ENCODE peak calls at places on chromosomes 7 and 10, in seven cellular contexts. D is IMR-90, N is HCT116, L is GM12878, J is HepG2, S is H1, M is K562. Z is an unnamed sample.

GRCh38 chr10:29081971-29082699 is 206.7 kb upstream of the LYZL1 start:
- DNase-seq in D (no peak), N (no peak), L (no peak), J (no peak), S (no peak), M (no peak), Z (no peak)

GRCh38 chr7:91135703-91136102 is 128.5 kb upstream of the FZD1 start:
- DNase-seq in D (no peak), N (no peak), L (no peak), J (no peak), S (peak), M (no peak), Z (no peak)

GRCh38 chr10:130046591-130046990 is 64.0 kb downstream of the C10orf143 start:
- DNase-seq in D (no peak), N (no peak), L (no peak), J (no peak), S (no peak), M (no peak), Z (no peak)

GRCh38 chr10:122650331-122650730 is 49.3 kb downstream of the C10orf120 start:
- DNase-seq in D (no peak), N (no peak), L (no peak), J (no peak), S (no peak), M (no peak), Z (no peak)

GRCh38 chr10:74047304-74047703 is 49.4 kb downstream of the VCL start:
- DNase-seq in D (peak), N (no peak), L (no peak), J (no peak), S (no peak), M (no peak), Z (no peak)

GRCh38 chr7:47196106-47196630 is 385.7 kb downstream of the TNS3 start:
- DNase-seq in D (no peak), N (no peak), L (no peak), J (no peak), S (no peak), M (no peak), Z (no peak)

GRCh38 chr7:51160990-51161615 is 155.5 kb downstream of the COBL start:
- DNase-seq in D (peak), N (peak), L (no peak), J (peak), S (peak), M (peak), Z (peak)

GRCh38 chr10:61464461-61465215 is 11.5 kb upstream of the TMEM26 start:
- DNase-seq in D (peak), N (no peak), L (no peak), J (no peak), S (no peak), M (no peak), Z (peak)

GRCh38 chr10:53430127-53430891 is 657.7 kb upstream of the MBL2 start:
- DNase-seq in D (no peak), N (no peak), L (no peak), J (no peak), S (no peak), M (no peak), Z (no peak)

GRCh38 chr7:107913846-107914245 is 22.9 kb downstream of the DLD start:
- DNase-seq in D (peak), N (no peak), L (no peak), J (no peak), S (no peak), M (no peak), Z (no peak)

GRCh38 chr10:72784551-72785421 is 92.8 kb downstream of the MCU start:
- DNase-seq in D (peak), N (peak), L (no peak), J (no peak), S (no peak), M (no peak), Z (peak)

GRCh38 chr7:77687100-77687746 is 9.0 kb upstream of the RSBN1L start:
- DNase-seq in D (peak), N (no peak), L (no peak), J (no peak), S (no peak), M (no peak), Z (no peak)

GRCh38 chr10:92847185-92847864 is 995 bp upstream of the EXOC6 start:
- DNase-seq in D (peak), N (no peak), L (no peak), J (peak), S (no peak), M (no peak), Z (no peak)

GRCh38 chr7:32357535-32358277 is 132.5 kb downstream of the LSM5 start:
- DNase-seq in D (no peak), N (peak), L (no peak), J (no peak), S (no peak), M (no peak), Z (no peak)

GRCh38 chr7:116173051-116174028 is 37.0 kb upstream of the TES start:
- DNase-seq in D (peak), N (peak), L (no peak), J (peak), S (no peak), M (peak), Z (peak)

DNA sequence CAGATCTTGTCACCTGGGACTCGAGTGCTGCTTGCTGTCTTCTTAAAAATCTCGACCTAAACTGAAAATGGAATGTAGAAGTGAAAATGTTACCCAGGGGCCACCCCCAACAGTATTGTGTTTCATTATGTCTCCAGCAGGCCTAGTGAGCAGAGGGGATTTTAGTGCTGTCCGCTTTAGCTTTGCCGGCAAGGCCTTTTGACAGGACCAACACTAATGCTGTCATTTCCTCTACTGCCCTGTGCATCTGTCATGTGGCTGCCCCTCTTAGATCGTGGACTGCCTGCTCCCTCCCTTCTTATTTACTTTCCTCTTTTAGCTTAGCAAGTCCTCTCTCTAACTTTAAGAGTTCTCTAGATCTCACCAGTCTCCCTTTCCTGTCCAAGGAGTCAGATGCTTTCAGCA is 639.9 kb downstream of the AUTS2 start:
- DNase-seq in D (no peak), N (no peak), L (peak), J (no peak), S (no peak), M (no peak), Z (no peak)
- TF ChIP-seq POLR2A in D (no peak), N (no peak), L (peak), J (no peak), S (no peak), M (no peak), Z (no peak)

GRCh38 chr7:25180946-25181345 is 47.3 kb downstream of the NPVF start:
- DNase-seq in D (no peak), N (no peak), L (no peak), J (no peak), S (no peak), M (no peak), Z (no peak)
- H3K9ac ChIP-seq in D (no peak), N (no peak), L (no peak), J (peak), S (no peak), M (no peak), Z (no peak)

DNA sequence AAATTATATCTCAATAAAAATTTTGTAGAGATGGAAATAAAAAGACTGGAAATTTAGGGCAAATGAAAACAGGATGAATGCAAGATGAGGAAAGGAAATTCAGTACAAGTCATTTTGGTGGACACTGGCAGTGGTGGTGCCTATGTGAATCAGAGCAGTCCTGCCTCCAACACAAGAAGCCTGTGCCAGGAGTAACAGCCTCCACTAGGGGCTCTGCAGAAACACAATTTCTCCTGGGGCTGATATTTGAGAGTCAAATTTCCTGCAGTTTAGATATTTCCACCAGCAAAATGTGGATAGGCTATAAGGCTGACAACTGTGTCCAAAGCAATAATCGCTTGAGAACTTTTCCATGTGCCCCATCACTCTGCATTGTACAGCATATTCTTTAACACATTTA is 4.7 kb upstream of the PLXDC2 start:
- DNase-seq in D (peak), N (no peak), L (no peak), J (peak), S (no peak), M (no peak), Z (no peak)
- TF ChIP-seq CTCF in D (peak), N (no peak), L (peak), J (peak), S (peak), M (no peak), Z (no peak)

GRCh38 chr7:29414216-29414615 is 149.4 kb upstream of the PRR15 start:
- DNase-seq in D (no peak), N (no peak), L (no peak), J (no peak), S (no peak), M (no peak), Z (no peak)
- TF ChIP-seq POLR2A in D (no peak), N (no peak), L (no peak), J (no peak), S (no peak), M (no peak), Z (no peak)

GRCh38 chr7:722847-723246 is 3.7 kb upstream of the DNAAF5 start:
- DNase-seq in D (no peak), N (no peak), L (no peak), J (no peak), S (no peak), M (no peak), Z (no peak)
- H3K9ac ChIP-seq in D (no peak), N (no peak), L (no peak), J (no peak), S (no peak), M (no peak), Z (no peak)